ENCODE peak calls at places on chromosomes 2 and 18, in seven cellular contexts. One of them, this sample, is unnamed.

GRCh38 chr2:194003911-194004310 is 1653.1 kb upstream of the SLC39A10 start:
- DNase-seq in adrenal gland: no peak
- DNase-seq in amygdala: no peak
- DNase-seq in ACHN: no peak
- DNase-seq in NCI-H1436: no peak
- DNase-seq in stimulated activated CD4-positive, alpha-beta T cell treated with anti-CD3 and anti-CD28 coated beads, Interleukin-15, amount 100 ng/mL, for 1 hour: no peak
- DNase-seq in Karpas-422: no peak
- DNase-seq in this sample: no peak

GRCh38 chr2:176419591-176420071 is 150.4 kb downstream of the MTX2 start:
- DNase-seq in adrenal gland: no peak
- DNase-seq in amygdala: no peak
- DNase-seq in ACHN: peak; percentile 19
- DNase-seq in NCI-H1436: no peak
- DNase-seq in stimulated activated CD4-positive, alpha-beta T cell treated with anti-CD3 and anti-CD28 coated beads, Interleukin-15, amount 100 ng/mL, for 1 hour: no peak
- DNase-seq in Karpas-422: peak; percentile 10
- DNase-seq in this sample: no peak

GRCh38 chr2:32810909-32811495 is 135.8 kb upstream of the LTBP1 start:
- DNase-seq in adrenal gland: no peak
- DNase-seq in amygdala: no peak
- DNase-seq in ACHN: no peak
- DNase-seq in NCI-H1436: no peak
- DNase-seq in stimulated activated CD4-positive, alpha-beta T cell treated with anti-CD3 and anti-CD28 coated beads, Interleukin-15, amount 100 ng/mL, for 1 hour: no peak
- DNase-seq in Karpas-422: no peak
- DNase-seq in this sample: no peak

GRCh38 chr2:235515821-235516220 is 22.0 kb downstream of the AGAP1 start:
- DNase-seq in adrenal gland: no peak
- DNase-seq in amygdala: no peak
- DNase-seq in ACHN: no peak
- DNase-seq in NCI-H1436: no peak
- DNase-seq in stimulated activated CD4-positive, alpha-beta T cell treated with anti-CD3 and anti-CD28 coated beads, Interleukin-15, amount 100 ng/mL, for 1 hour: no peak
- DNase-seq in Karpas-422: no peak
- DNase-seq in this sample: no peak

GRCh38 chr18:34709631-34710429 is at the start of gene DTNA:
- DNase-seq in adrenal gland: no peak
- DNase-seq in amygdala: no peak
- DNase-seq in ACHN: peak; percentile 24
- DNase-seq in NCI-H1436: peak; percentile 29
- DNase-seq in stimulated activated CD4-positive, alpha-beta T cell treated with anti-CD3 and anti-CD28 coated beads, Interleukin-15, amount 100 ng/mL, for 1 hour: no peak
- DNase-seq in Karpas-422: peak; percentile 43
- DNase-seq in this sample: peak; percentile 55

GRCh38 chr18:75104483-75104882 is 104.5 kb downstream of the PTGR3 start:
- DNase-seq in adrenal gland: no peak
- DNase-seq in amygdala: no peak
- DNase-seq in ACHN: no peak
- DNase-seq in NCI-H1436: no peak
- DNase-seq in stimulated activated CD4-positive, alpha-beta T cell treated with anti-CD3 and anti-CD28 coated beads, Interleukin-15, amount 100 ng/mL, for 1 hour: no peak
- DNase-seq in Karpas-422: no peak
- DNase-seq in this sample: no peak

GRCh38 chr2:60439219-60439974 is 114.1 kb downstream of the BCL11A start:
- DNase-seq in adrenal gland: peak; percentile 27
- DNase-seq in amygdala: no peak
- DNase-seq in ACHN: no peak
- DNase-seq in NCI-H1436: no peak
- DNase-seq in stimulated activated CD4-positive, alpha-beta T cell treated with anti-CD3 and anti-CD28 coated beads, Interleukin-15, amount 100 ng/mL, for 1 hour: no peak
- DNase-seq in Karpas-422: peak; percentile 98
- DNase-seq in this sample: no peak

GRCh38 chr2:45610281-45611019 is 617 bp downstream of the SRBD1 start:
- DNase-seq in adrenal gland: peak; percentile 52
- DNase-seq in amygdala: no peak
- DNase-seq in ACHN: peak; percentile 73
- DNase-seq in NCI-H1436: peak; percentile 31
- DNase-seq in stimulated activated CD4-positive, alpha-beta T cell treated with anti-CD3 and anti-CD28 coated beads, Interleukin-15, amount 100 ng/mL, for 1 hour: peak; percentile 12
- DNase-seq in Karpas-422: peak; percentile 80
- DNase-seq in this sample: peak; percentile 41

GRCh38 chr2:143891879-143892308 is 628.0 kb downstream of the ZEB2 start:
- DNase-seq in adrenal gland: no peak
- DNase-seq in amygdala: no peak
- DNase-seq in ACHN: no peak
- DNase-seq in NCI-H1436: no peak
- DNase-seq in stimulated activated CD4-positive, alpha-beta T cell treated with anti-CD3 and anti-CD28 coated beads, Interleukin-15, amount 100 ng/mL, for 1 hour: no peak
- DNase-seq in Karpas-422: no peak
- DNase-seq in this sample: peak; percentile 9

GRCh38 chr2:108917078-108917440 is 72.0 kb downstream of the EDAR start:
- DNase-seq in adrenal gland: no peak
- DNase-seq in amygdala: no peak
- DNase-seq in ACHN: no peak
- DNase-seq in NCI-H1436: no peak
- DNase-seq in stimulated activated CD4-positive, alpha-beta T cell treated with anti-CD3 and anti-CD28 coated beads, Interleukin-15, amount 100 ng/mL, for 1 hour: no peak
- DNase-seq in Karpas-422: no peak
- DNase-seq in this sample: no peak

GRCh38 chr2:170878505-170878904 is 50.5 kb upstream of the GORASP2 start:
- DNase-seq in adrenal gland: no peak
- DNase-seq in amygdala: no peak
- DNase-seq in ACHN: peak; percentile 13
- DNase-seq in NCI-H1436: no peak
- DNase-seq in stimulated activated CD4-positive, alpha-beta T cell treated with anti-CD3 and anti-CD28 coated beads, Interleukin-15, amount 100 ng/mL, for 1 hour: no peak
- DNase-seq in Karpas-422: no peak
- DNase-seq in this sample: no peak

GRCh38 chr2:176464886-176465564 is 195.8 kb downstream of the MTX2 start:
- DNase-seq in adrenal gland: no peak
- DNase-seq in amygdala: no peak
- DNase-seq in ACHN: no peak
- DNase-seq in NCI-H1436: peak; percentile 57
- DNase-seq in stimulated activated CD4-positive, alpha-beta T cell treated with anti-CD3 and anti-CD28 coated beads, Interleukin-15, amount 100 ng/mL, for 1 hour: no peak
- DNase-seq in Karpas-422: peak; percentile 85
- DNase-seq in this sample: peak; percentile 44

GRCh38 chr2:128734521-128735295 is 416.0 kb upstream of the HS6ST1 start:
- DNase-seq in adrenal gland: peak; percentile 62
- DNase-seq in amygdala: no peak
- DNase-seq in ACHN: no peak
- DNase-seq in NCI-H1436: no peak
- DNase-seq in stimulated activated CD4-positive, alpha-beta T cell treated with anti-CD3 and anti-CD28 coated beads, Interleukin-15, amount 100 ng/mL, for 1 hour: no peak
- DNase-seq in Karpas-422: no peak
- DNase-seq in this sample: no peak

GRCh38 chr2:11683486-11683885 is 13.5 kb upstream of the NTSR2 start:
- DNase-seq in adrenal gland: no peak
- DNase-seq in amygdala: no peak
- DNase-seq in ACHN: no peak
- DNase-seq in NCI-H1436: no peak
- DNase-seq in stimulated activated CD4-positive, alpha-beta T cell treated with anti-CD3 and anti-CD28 coated beads, Interleukin-15, amount 100 ng/mL, for 1 hour: no peak
- DNase-seq in Karpas-422: no peak
- DNase-seq in this sample: no peak

GRCh38 chr2:63057249-63058148 is 6.9 kb downstream of the OTX1 start:
- DNase-seq in adrenal gland: no peak
- DNase-seq in amygdala: no peak
- DNase-seq in ACHN: no peak
- DNase-seq in NCI-H1436: no peak
- DNase-seq in stimulated activated CD4-positive, alpha-beta T cell treated with anti-CD3 and anti-CD28 coated beads, Interleukin-15, amount 100 ng/mL, for 1 hour: no peak
- DNase-seq in Karpas-422: no peak
- DNase-seq in this sample: no peak

GRCh38 chr2:149365826-149366583 is 35.6 kb downstream of the LYPD6 start:
- DNase-seq in adrenal gland: no peak
- DNase-seq in amygdala: no peak
- DNase-seq in ACHN: no peak
- DNase-seq in NCI-H1436: no peak
- DNase-seq in stimulated activated CD4-positive, alpha-beta T cell treated with anti-CD3 and anti-CD28 coated beads, Interleukin-15, amount 100 ng/mL, for 1 hour: no peak
- DNase-seq in Karpas-422: no peak
- DNase-seq in this sample: peak; percentile 69

GRCh38 chr2:26043862-26044736 is 10.2 kb downstream of the RAB10 start:
- DNase-seq in adrenal gland: peak; percentile 68
- DNase-seq in amygdala: no peak
- DNase-seq in ACHN: peak; percentile 35
- DNase-seq in NCI-H1436: no peak
- DNase-seq in stimulated activated CD4-positive, alpha-beta T cell treated with anti-CD3 and anti-CD28 coated beads, Interleukin-15, amount 100 ng/mL, for 1 hour: no peak
- DNase-seq in Karpas-422: no peak
- DNase-seq in this sample: no peak

GRCh38 chr2:233422050-233422639 is 67.9 kb downstream of the DGKD start:
- DNase-seq in adrenal gland: no peak
- DNase-seq in amygdala: no peak
- DNase-seq in ACHN: no peak
- DNase-seq in NCI-H1436: peak; percentile 34
- DNase-seq in stimulated activated CD4-positive, alpha-beta T cell treated with anti-CD3 and anti-CD28 coated beads, Interleukin-15, amount 100 ng/mL, for 1 hour: peak; percentile 30
- DNase-seq in Karpas-422: no peak
- DNase-seq in this sample: no peak

GRCh38 chr2:219593154-219593553 is 4.5 kb upstream of the STK11IP start:
- DNase-seq in adrenal gland: no peak
- DNase-seq in amygdala: no peak
- DNase-seq in ACHN: no peak
- DNase-seq in NCI-H1436: no peak
- DNase-seq in stimulated activated CD4-positive, alpha-beta T cell treated with anti-CD3 and anti-CD28 coated beads, Interleukin-15, amount 100 ng/mL, for 1 hour: no peak
- DNase-seq in Karpas-422: no peak
- DNase-seq in this sample: no peak